ENCODE peak calls at places on chromosomes 2 and 18, in four cellular contexts. One of them, this sample, is unnamed.

GRCh38 chr2:46259782-46260178 is 37.4 kb upstream of the EPAS1 start:
- DNase-seq in fibroblast of villous mesenchyme: no peak
- DNase-seq in keratinocyte: no peak
- DNase-seq in OCI-LY7: no peak
- DNase-seq in this sample: no peak

GRCh38 chr2:26609839-26610277 is 31.3 kb downstream of the CIB4 start:
- DNase-seq in fibroblast of villous mesenchyme: no peak
- DNase-seq in keratinocyte: no peak
- DNase-seq in OCI-LY7: peak
- DNase-seq in this sample: no peak

GRCh38 chr2:238513346-238513745 is 86.6 kb downstream of the ASB1 start:
- DNase-seq in fibroblast of villous mesenchyme: peak
- DNase-seq in keratinocyte: no peak
- DNase-seq in OCI-LY7: peak
- DNase-seq in this sample: peak

GRCh38 chr18:70221156-70221910 is 15.8 kb upstream of the RTTN start:
- DNase-seq in fibroblast of villous mesenchyme: no peak
- DNase-seq in keratinocyte: no peak
- DNase-seq in OCI-LY7: no peak
- DNase-seq in this sample: no peak

GRCh38 chr2:127400897-127401756 is 13.4 kb upstream of the MAP3K2 start:
- DNase-seq in fibroblast of villous mesenchyme: peak
- DNase-seq in keratinocyte: peak
- DNase-seq in OCI-LY7: no peak
- DNase-seq in this sample: no peak

GRCh38 chr2:20514596-20515269 is 67.9 kb downstream of the RHOB start:
- DNase-seq in fibroblast of villous mesenchyme: peak
- DNase-seq in keratinocyte: peak
- DNase-seq in OCI-LY7: no peak
- DNase-seq in this sample: no peak

GRCh38 chr2:122203523-122203922 is 448.1 kb downstream of the TSN start:
- DNase-seq in fibroblast of villous mesenchyme: peak
- DNase-seq in keratinocyte: no peak
- DNase-seq in OCI-LY7: no peak
- DNase-seq in this sample: no peak

GRCh38 chr2:201734111-201734510 is 35.7 kb upstream of the MPP4 start:
- DNase-seq in fibroblast of villous mesenchyme: no peak
- DNase-seq in keratinocyte: no peak
- DNase-seq in OCI-LY7: peak
- DNase-seq in this sample: no peak

GRCh38 chr2:43838560-43839267 is at the start of the genes ABCG5 and ABCG8:
- DNase-seq in fibroblast of villous mesenchyme: no peak
- DNase-seq in keratinocyte: no peak
- DNase-seq in OCI-LY7: no peak
- DNase-seq in this sample: peak

GRCh38 chr2:205698556-205699282 is 16.4 kb downstream of the NRP2 start:
- DNase-seq in fibroblast of villous mesenchyme: no peak
- DNase-seq in keratinocyte: no peak
- DNase-seq in OCI-LY7: no peak
- DNase-seq in this sample: no peak

GRCh38 chr2:217058791-217059755 is 199.2 kb upstream of the TNP1 start:
- DNase-seq in fibroblast of villous mesenchyme: no peak
- DNase-seq in keratinocyte: no peak
- DNase-seq in OCI-LY7: no peak
- DNase-seq in this sample: no peak

GRCh38 chr18:74268933-74269620 is 22.7 kb downstream of the CYB5A start:
- DNase-seq in fibroblast of villous mesenchyme: no peak
- DNase-seq in keratinocyte: no peak
- DNase-seq in OCI-LY7: no peak
- DNase-seq in this sample: no peak
- TF ChIP-seq CTCF in fibroblast of villous mesenchyme: no peak
- TF ChIP-seq CTCF in keratinocyte: no peak
- TF ChIP-seq CTCF in OCI-LY7: no peak
- TF ChIP-seq CTCF in this sample: no peak

DNA sequence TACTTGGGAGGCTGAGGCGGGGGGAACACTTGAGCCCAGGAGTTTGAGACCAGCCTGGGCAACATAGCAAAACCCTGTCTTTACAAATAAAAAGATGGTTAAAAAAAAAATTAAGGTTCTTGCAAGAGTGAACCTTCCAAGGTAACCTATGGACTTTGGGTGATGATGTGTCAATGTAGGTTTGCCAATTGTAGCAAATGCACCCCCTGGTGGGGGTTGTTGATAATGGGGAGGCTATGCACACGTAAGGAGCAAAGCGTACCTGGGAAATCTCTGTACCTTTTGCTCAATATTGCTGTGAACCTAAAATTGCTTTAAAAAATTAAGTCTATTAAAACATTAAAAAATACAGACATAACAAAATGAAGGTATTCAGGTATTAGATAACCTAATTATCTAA is 70.4 kb downstream of the CWC22 start:
- DNase-seq in fibroblast of villous mesenchyme: peak
- DNase-seq in keratinocyte: peak
- DNase-seq in OCI-LY7: peak
- DNase-seq in this sample: no peak
- TF ChIP-seq CTCF in fibroblast of villous mesenchyme: peak
- TF ChIP-seq CTCF in keratinocyte: peak
- TF ChIP-seq CTCF in OCI-LY7: peak
- TF ChIP-seq CTCF in this sample: no peak

DNA sequence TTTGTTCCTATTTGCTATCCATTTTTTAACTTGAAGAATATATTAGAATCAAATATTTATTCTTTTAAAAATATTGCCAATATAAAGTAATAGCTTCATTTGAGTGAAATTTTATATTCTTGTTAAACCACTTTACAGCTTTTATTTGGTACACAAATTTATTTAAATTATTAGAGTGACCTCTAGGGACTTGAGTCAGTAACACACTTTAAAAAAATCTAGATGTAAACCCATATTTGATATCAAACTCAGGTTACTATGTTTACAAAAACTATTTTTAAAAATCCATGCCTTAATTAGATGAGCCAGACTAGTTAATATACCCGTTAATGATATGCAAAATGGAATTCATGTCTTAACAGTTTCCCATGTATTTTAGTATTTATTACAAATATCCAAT is 134.6 kb downstream of the MAP4K4 start:
- DNase-seq in fibroblast of villous mesenchyme: no peak
- DNase-seq in keratinocyte: no peak
- DNase-seq in OCI-LY7: peak
- DNase-seq in this sample: no peak
- TF ChIP-seq CTCF in fibroblast of villous mesenchyme: peak
- TF ChIP-seq CTCF in keratinocyte: no peak
- TF ChIP-seq CTCF in OCI-LY7: peak
- TF ChIP-seq CTCF in this sample: no peak

GRCh38 chr2:207484444-207485391 is 45.0 kb upstream of the CREB1 start:
- DNase-seq in fibroblast of villous mesenchyme: no peak
- DNase-seq in keratinocyte: no peak
- DNase-seq in OCI-LY7: peak
- DNase-seq in this sample: peak

GRCh38 chr2:207490441-207490840 is 39.3 kb upstream of the CREB1 start:
- DNase-seq in fibroblast of villous mesenchyme: peak
- DNase-seq in keratinocyte: no peak
- DNase-seq in OCI-LY7: no peak
- DNase-seq in this sample: no peak

GRCh38 chr2:207491086-207491485 is 38.7 kb upstream of the CREB1 start:
- DNase-seq in fibroblast of villous mesenchyme: peak
- DNase-seq in keratinocyte: no peak
- DNase-seq in OCI-LY7: no peak
- DNase-seq in this sample: no peak

GRCh38 chr2:207489251-207489650 is 40.5 kb upstream of the CREB1 start:
- DNase-seq in fibroblast of villous mesenchyme: no peak
- DNase-seq in keratinocyte: no peak
- DNase-seq in OCI-LY7: no peak
- DNase-seq in this sample: no peak

DNA sequence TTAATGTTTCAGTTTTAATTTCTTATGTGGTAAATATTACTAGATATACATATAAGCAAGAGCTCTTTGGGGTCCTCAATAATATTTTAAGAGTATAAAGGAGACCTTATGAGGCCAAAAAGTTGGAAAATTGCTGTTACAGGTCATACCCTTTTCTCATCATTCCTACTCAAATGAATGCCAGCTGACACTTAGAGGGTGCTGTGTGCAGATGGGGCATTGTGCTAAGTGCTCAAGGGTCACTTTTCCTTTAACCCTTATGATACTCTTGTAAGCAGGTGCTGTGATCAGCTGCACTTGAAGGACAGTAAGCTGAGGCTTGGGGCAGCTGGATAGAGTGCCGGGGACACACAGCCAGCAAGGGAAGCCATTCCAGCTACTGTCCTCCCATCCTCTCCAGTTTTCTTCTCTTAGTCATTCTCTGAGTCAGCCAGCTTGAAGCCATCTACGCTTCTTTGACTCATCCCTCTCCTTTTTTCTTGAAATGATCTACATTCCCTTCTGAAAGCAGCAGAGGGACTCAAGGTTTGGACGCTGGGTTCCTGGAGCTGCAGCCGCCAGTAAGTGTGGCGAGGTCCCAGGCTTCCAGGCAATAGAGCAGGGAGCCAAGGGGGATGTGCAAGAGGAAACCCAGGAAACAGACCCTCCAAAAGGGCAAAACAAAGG is 42.0 kb upstream of the CREB1 start:
- DNase-seq in fibroblast of villous mesenchyme: peak
- DNase-seq in keratinocyte: no peak
- DNase-seq in OCI-LY7: no peak
- DNase-seq in this sample: no peak
- TF ChIP-seq CTCF in fibroblast of villous mesenchyme: peak
- TF ChIP-seq CTCF in keratinocyte: peak
- TF ChIP-seq CTCF in OCI-LY7: no peak
- TF ChIP-seq CTCF in this sample: no peak

DNA sequence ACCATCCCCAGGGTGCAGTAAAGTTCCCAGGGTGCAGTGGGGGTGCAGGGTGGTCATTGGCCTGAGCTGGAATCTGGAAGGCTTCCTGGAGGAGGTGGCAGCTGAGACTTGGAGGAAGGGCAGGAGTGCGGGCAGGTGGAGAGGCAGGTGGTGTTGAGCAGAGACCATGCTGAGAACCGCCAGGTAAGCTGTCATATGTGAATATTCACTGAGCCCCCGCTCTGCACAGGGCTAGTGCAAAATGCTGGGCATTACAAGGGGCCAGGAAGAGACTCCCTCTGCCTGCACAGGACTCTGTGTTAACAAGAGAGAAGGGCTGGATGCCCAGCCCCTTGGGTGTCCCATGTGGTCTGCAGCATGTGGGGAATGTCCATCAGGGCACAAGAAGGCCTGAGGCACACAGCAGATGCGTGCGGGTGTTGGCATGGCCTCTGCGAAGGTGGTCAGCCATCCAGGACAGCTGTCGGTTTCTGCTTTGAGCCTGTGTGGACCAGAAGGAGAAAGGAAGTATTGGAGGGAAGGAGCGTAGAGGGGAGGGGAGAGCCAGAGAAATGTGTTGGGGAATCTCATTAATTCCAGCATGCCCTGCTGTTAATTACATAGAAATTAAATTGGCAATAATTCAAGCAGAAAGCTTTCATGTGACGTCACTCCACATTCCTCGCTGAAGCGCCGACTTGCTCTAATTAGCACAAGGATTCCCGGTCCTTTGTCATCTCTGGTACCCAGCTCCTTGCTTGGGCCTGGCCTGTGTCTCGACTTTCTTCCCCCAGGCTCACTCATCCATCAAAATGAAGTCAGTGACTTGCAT is 62.8 kb upstream of the OTOS start:
- DNase-seq in fibroblast of villous mesenchyme: no peak
- DNase-seq in keratinocyte: no peak
- DNase-seq in OCI-LY7: no peak
- DNase-seq in this sample: no peak
- TF ChIP-seq CTCF in fibroblast of villous mesenchyme: no peak
- TF ChIP-seq CTCF in keratinocyte: no peak
- TF ChIP-seq CTCF in OCI-LY7: no peak
- TF ChIP-seq CTCF in this sample: no peak

GRCh38 chr2:171794918-171795317 is 99.1 kb downstream of the SLC25A12 start:
- DNase-seq in fibroblast of villous mesenchyme: no peak
- DNase-seq in keratinocyte: no peak
- DNase-seq in OCI-LY7: no peak
- DNase-seq in this sample: no peak

GRCh38 chr2:171792922-171793580 is 101.0 kb downstream of the SLC25A12 start:
- DNase-seq in fibroblast of villous mesenchyme: no peak
- DNase-seq in keratinocyte: no peak
- DNase-seq in OCI-LY7: no peak
- DNase-seq in this sample: no peak

GRCh38 chr2:171800639-171801038 is 93.4 kb downstream of the SLC25A12 start:
- DNase-seq in fibroblast of villous mesenchyme: no peak
- DNase-seq in keratinocyte: no peak
- DNase-seq in OCI-LY7: no peak
- DNase-seq in this sample: no peak

GRCh38 chr2:171793691-171794678 is 100.1 kb downstream of the SLC25A12 start:
- DNase-seq in fibroblast of villous mesenchyme: no peak
- DNase-seq in keratinocyte: no peak
- DNase-seq in OCI-LY7: no peak
- DNase-seq in this sample: peak

DNA sequence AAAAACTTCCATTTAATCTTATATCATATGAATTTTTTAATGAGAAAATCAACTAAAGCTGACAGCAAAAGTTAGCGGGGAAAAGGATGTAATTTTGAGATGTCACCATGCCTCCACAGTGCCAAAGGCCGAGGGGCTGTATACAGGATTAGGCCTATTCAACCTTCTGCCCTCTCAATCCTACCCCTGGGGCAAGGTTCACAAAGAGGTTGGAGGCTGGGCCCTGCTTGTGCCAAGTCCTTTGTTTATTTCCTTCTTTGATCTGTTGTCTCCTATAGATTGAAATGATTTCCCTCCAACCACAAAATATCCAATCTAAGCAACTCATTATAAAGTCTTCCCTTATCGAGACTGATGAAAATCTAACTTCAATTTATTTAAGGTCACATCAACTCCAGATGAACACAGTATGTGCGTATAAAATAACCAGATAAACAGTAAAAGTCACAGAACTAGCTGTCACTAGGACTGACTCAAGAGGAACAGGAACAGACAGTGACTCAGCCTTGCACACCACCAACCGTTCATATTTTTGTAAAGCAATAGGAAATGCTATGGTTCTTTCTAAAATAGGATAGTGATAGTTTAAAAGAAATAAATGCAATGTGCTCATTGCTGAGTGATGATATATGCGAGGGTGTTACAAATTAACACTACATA is 95.8 kb downstream of the SLC25A12 start:
- DNase-seq in fibroblast of villous mesenchyme: peak
- DNase-seq in keratinocyte: no peak
- DNase-seq in OCI-LY7: no peak
- DNase-seq in this sample: no peak
- TF ChIP-seq CTCF in fibroblast of villous mesenchyme: no peak
- TF ChIP-seq CTCF in keratinocyte: no peak
- TF ChIP-seq CTCF in OCI-LY7: no peak
- TF ChIP-seq CTCF in this sample: no peak

GRCh38 chr2:206845877-206846276 is 80.5 kb downstream of the FASTKD2 start:
- DNase-seq in fibroblast of villous mesenchyme: no peak
- DNase-seq in keratinocyte: no peak
- DNase-seq in OCI-LY7: no peak
- DNase-seq in this sample: no peak
- TF ChIP-seq CTCF in fibroblast of villous mesenchyme: no peak
- TF ChIP-seq CTCF in keratinocyte: no peak
- TF ChIP-seq CTCF in OCI-LY7: no peak
- TF ChIP-seq CTCF in this sample: no peak

DNA sequence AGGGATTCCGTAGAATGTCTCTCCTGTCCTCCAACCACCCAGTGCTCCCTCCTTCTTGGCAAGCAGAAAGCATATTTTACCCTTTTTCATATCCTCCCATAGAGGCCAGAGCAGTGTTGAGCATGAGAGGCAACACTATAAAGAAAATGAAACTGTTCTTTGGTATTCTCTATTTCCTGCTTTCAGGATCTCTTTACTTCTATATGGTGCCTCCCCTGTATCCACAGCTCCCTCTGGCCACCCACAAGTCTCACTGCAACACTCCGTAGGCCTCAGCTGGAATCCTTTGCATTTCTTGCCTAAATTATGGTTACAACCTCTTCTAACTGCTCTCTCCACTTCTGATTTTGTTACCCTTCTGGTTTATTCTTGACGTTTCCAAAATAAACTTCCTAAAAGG is 74.9 kb upstream of the C2orf15 start:
- DNase-seq in fibroblast of villous mesenchyme: peak
- DNase-seq in keratinocyte: no peak
- DNase-seq in OCI-LY7: peak
- DNase-seq in this sample: peak
- TF ChIP-seq CTCF in fibroblast of villous mesenchyme: peak
- TF ChIP-seq CTCF in keratinocyte: peak
- TF ChIP-seq CTCF in OCI-LY7: peak
- TF ChIP-seq CTCF in this sample: peak